ENCODE peak calls at places on chromosomes 4 and X, in five cellular contexts. W is A549; Z is kidney glomerular epithelial cell; X is T-helper 9 cell; Q is stimulated activated naive CD4-positive, alpha-beta T cell. K is an unnamed sample.

GRCh38 chr4:16248605-16249004 is 22.3 kb upstream of the TAPT1 start:
- DNase-seq in W (no peak), Z (no peak), X (no peak), Q (no peak), K (no peak)

GRCh38 chr4:130233377-130234047 is 1137.6 kb downstream of the C4orf33 start:
- DNase-seq in W (no peak), Z (no peak), X (no peak), Q (no peak), K (no peak)

GRCh38 chr4:181566490-181566889 is 676.7 kb upstream of the TENM3 start:
- DNase-seq in W (no peak), Z (no peak), X (no peak), Q (no peak), K (no peak)

GRCh38 chr4:140711910-140712309 is 44.3 kb downstream of the TBC1D9 start:
- DNase-seq in W (no peak), Z (no peak), X (no peak), Q (no peak), K (no peak)

GRCh38 chrX:150680974-150681373 is 12.2 kb upstream of the MTMR1 start:
- DNase-seq in W (no peak), Z (no peak), X (no peak), Q (no peak), K (no peak)

GRCh38 chrX:108307408-108308085 is 130.7 kb downstream of the COL4A6 start:
- DNase-seq in W (no peak), Z (no peak), X (no peak), Q (no peak), K (no peak)

GRCh38 chr4:3407171-3407771 is 34.5 kb upstream of the HGFAC start:
- DNase-seq in W (no peak), Z (no peak), X (no peak), Q (no peak), K (no peak)

GRCh38 chr4:117134386-117134785 is 49.0 kb upstream of the TRAM1L1 start:
- DNase-seq in W (peak), Z (peak), X (no peak), Q (no peak), K (no peak)

GRCh38 chr4:67861513-67861912 is 22.3 kb downstream of the TMPRSS11D start:
- DNase-seq in W (no peak), Z (no peak), X (no peak), Q (no peak), K (no peak)

GRCh38 chrX:47302396-47302795 is 68.0 kb upstream of the ZNF157 start:
- DNase-seq in W (no peak), Z (no peak), X (no peak), Q (no peak), K (no peak)

GRCh38 chr4:7792616-7793015 is 147.0 kb downstream of the AFAP1 start:
- DNase-seq in W (no peak), Z (no peak), X (no peak), Q (no peak), K (no peak)